ENCODE peak calls at places on chromosome 1, in six cellular contexts. One of them, this sample, is unnamed. For H3K4me1, the result is how much of the 10 kb centered on the place peaks cover.

GRCh38 chr1:234321211-234321610 is 52.0 kb upstream of the COA6 start:
- DNase-seq in H9: no peak
- DNase-seq in neuronal stem cell: no peak
- DNase-seq in H1: no peak
- DNase-seq in IMR-90: no peak
- DNase-seq in trophoblast cell: peak
- DNase-seq in this sample: no peak

GRCh38 chr1:222061711-222062359 is 319.9 kb upstream of the DUSP10 start:
- DNase-seq in H9: no peak
- DNase-seq in IMR-90: no peak
- DNase-seq in trophoblast cell: no peak
- DNase-seq in H1: no peak
- DNase-seq in neuronal stem cell: no peak
- DNase-seq in this sample: no peak

GRCh38 chr1:146051452-146051852 is 29.9 kb upstream of the HJV start:
- DNase-seq in H1: no peak
- DNase-seq in neuronal stem cell: no peak
- DNase-seq in H9: no peak
- DNase-seq in trophoblast cell: no peak
- DNase-seq in IMR-90: no peak
- DNase-seq in this sample: no peak

GRCh38 chr1:192544983-192545393 is 30.6 kb upstream of the RGS1 start:
- DNase-seq in H9: no peak
- DNase-seq in neuronal stem cell: no peak
- DNase-seq in trophoblast cell: peak
- DNase-seq in IMR-90: peak
- DNase-seq in H1: no peak
- DNase-seq in this sample: peak

GRCh38 chr1:92877081-92877711 is 45.4 kb downstream of the RPL5 start:
- DNase-seq in trophoblast cell: no peak
- DNase-seq in H1: no peak
- DNase-seq in neuronal stem cell: no peak
- DNase-seq in IMR-90: no peak
- DNase-seq in H9: no peak
- DNase-seq in this sample: no peak

GRCh38 chr1:244422174-244422573 is 29.5 kb downstream of the ADSS2 start:
- DNase-seq in IMR-90: no peak
- DNase-seq in neuronal stem cell: no peak
- DNase-seq in H1: no peak
- DNase-seq in trophoblast cell: no peak
- DNase-seq in H9: no peak
- DNase-seq in this sample: no peak

GRCh38 chr1:22208265-22208972 is 65.5 kb upstream of the WNT4 start:
- DNase-seq in H1: peak
- DNase-seq in H9: peak
- DNase-seq in neuronal stem cell: peak
- DNase-seq in IMR-90: no peak
- DNase-seq in trophoblast cell: no peak
- DNase-seq in this sample: no peak

GRCh38 chr1:111214086-111214801 is 13.3 kb upstream of the CHI3L2 start:
- DNase-seq in H1: no peak
- DNase-seq in H9: peak
- DNase-seq in IMR-90: peak
- DNase-seq in trophoblast cell: peak
- DNase-seq in neuronal stem cell: no peak
- DNase-seq in this sample: no peak

GRCh38 chr1:197924516-197925123 is 7.4 kb downstream of the LHX9 start:
- DNase-seq in trophoblast cell: peak
- DNase-seq in H1: no peak
- DNase-seq in neuronal stem cell: peak
- DNase-seq in H9: no peak
- DNase-seq in IMR-90: peak
- DNase-seq in this sample: peak

GRCh38 chr1:56169856-56170255 is 409.5 kb downstream of the PLPP3 start:
- DNase-seq in neuronal stem cell: no peak
- DNase-seq in IMR-90: peak
- DNase-seq in trophoblast cell: no peak
- DNase-seq in H1: no peak
- DNase-seq in H9: no peak
- DNase-seq in this sample: no peak

GRCh38 chr1:96651517-96651916 is 70.1 kb upstream of the PTBP2 start:
- DNase-seq in neuronal stem cell: no peak
- DNase-seq in H1: no peak
- DNase-seq in H9: peak
- DNase-seq in IMR-90: no peak
- DNase-seq in trophoblast cell: no peak
- DNase-seq in this sample: no peak

GRCh38 chr1:246390855-246391254 is 116.2 kb downstream of the SMYD3 start:
- DNase-seq in H9: no peak
- DNase-seq in trophoblast cell: no peak
- DNase-seq in neuronal stem cell: no peak
- DNase-seq in H1: no peak
- DNase-seq in IMR-90: no peak
- DNase-seq in this sample: no peak

GRCh38 chr1:54221113-54221834 is 21.3 kb downstream of the MRPL37 start:
- DNase-seq in neuronal stem cell: no peak
- DNase-seq in trophoblast cell: no peak
- DNase-seq in H9: no peak
- DNase-seq in H1: no peak
- DNase-seq in IMR-90: no peak
- DNase-seq in this sample: no peak

GRCh38 chr1:178646821-178647220 is 78.2 kb upstream of the RALGPS2 start:
- DNase-seq in trophoblast cell: peak
- DNase-seq in H9: no peak
- DNase-seq in IMR-90: no peak
- DNase-seq in neuronal stem cell: no peak
- DNase-seq in H1: no peak
- DNase-seq in this sample: no peak

GRCh38 chr1:156797212-156797871 is 19.3 kb downstream of the SH2D2A start:
- DNase-seq in IMR-90: peak
- DNase-seq in H1: no peak
- DNase-seq in neuronal stem cell: peak
- DNase-seq in trophoblast cell: peak
- DNase-seq in H9: peak
- DNase-seq in this sample: peak

GRCh38 chr1:225467193-225468020 is 39.6 kb upstream of the LBR start:
- DNase-seq in H1: no peak
- DNase-seq in H9: no peak
- DNase-seq in trophoblast cell: no peak
- DNase-seq in IMR-90: no peak
- DNase-seq in neuronal stem cell: no peak
- DNase-seq in this sample: no peak

GRCh38 chr1:12031039-12031980 is 12.0 kb downstream of the MIIP start:
- DNase-seq in trophoblast cell: peak
- DNase-seq in neuronal stem cell: no peak
- DNase-seq in IMR-90: peak
- DNase-seq in H1: peak
- DNase-seq in H9: peak
- DNase-seq in this sample: peak

GRCh38 chr1:202577381-202577780 is 132.9 kb downstream of the SYT2 start:
- DNase-seq in trophoblast cell: no peak
- DNase-seq in H9: no peak
- DNase-seq in H1: no peak
- DNase-seq in IMR-90: peak
- DNase-seq in neuronal stem cell: no peak
- DNase-seq in this sample: peak

GRCh38 chr1:65317866-65318653 is 8.7 kb downstream of the DNAJC6 start:
- DNase-seq in trophoblast cell: no peak
- DNase-seq in IMR-90: no peak
- DNase-seq in neuronal stem cell: no peak
- DNase-seq in H9: no peak
- DNase-seq in H1: no peak
- DNase-seq in this sample: no peak

GRCh38 chr1:168613689-168614655 is 37.6 kb downstream of the XCL1 start:
- DNase-seq in neuronal stem cell: no peak
- DNase-seq in trophoblast cell: no peak
- DNase-seq in H9: no peak
- DNase-seq in IMR-90: no peak
- DNase-seq in H1: no peak
- DNase-seq in this sample: peak

GRCh38 chr1:236416165-236416564 is 22.1 kb downstream of the EDARADD start:
- DNase-seq in H9: no peak
- DNase-seq in trophoblast cell: peak
- DNase-seq in neuronal stem cell: no peak
- DNase-seq in H1: no peak
- DNase-seq in IMR-90: no peak
- DNase-seq in this sample: peak

GRCh38 chr1:160161965-160162705 is 10.7 kb downstream of the ATP1A4 start:
- DNase-seq in H9: peak
- DNase-seq in neuronal stem cell: peak
- DNase-seq in trophoblast cell: peak
- DNase-seq in H1: peak
- DNase-seq in IMR-90: peak
- DNase-seq in this sample: peak

GRCh38 chr1:204771358-204771757 is 85.8 kb upstream of the LRRN2 start:
- DNase-seq in IMR-90: no peak
- DNase-seq in H9: no peak
- DNase-seq in trophoblast cell: no peak
- DNase-seq in neuronal stem cell: no peak
- DNase-seq in H1: no peak
- DNase-seq in this sample: no peak
- H3K14ac ChIP-seq in IMR-90: no peak
- H3K14ac ChIP-seq in H9: no peak
- H3K14ac ChIP-seq in trophoblast cell: no peak
- H3K14ac ChIP-seq in neuronal stem cell: no peak
- H3K14ac ChIP-seq in H1: no peak
- H3K14ac ChIP-seq in this sample: no peak

GRCh38 chr1:18949689-18950414 is 6.6 kb downstream of the IFFO2 start:
- DNase-seq in H9: peak
- DNase-seq in trophoblast cell: peak
- DNase-seq in neuronal stem cell: no peak
- DNase-seq in H1: no peak
- DNase-seq in IMR-90: peak
- DNase-seq in this sample: peak
- H3K4me1 ChIP-seq in H9: under half
- H3K4me1 ChIP-seq in trophoblast cell: half or more
- H3K4me1 ChIP-seq in neuronal stem cell: under half
- H3K4me1 ChIP-seq in H1: under half
- H3K4me1 ChIP-seq in IMR-90: half or more
- H3K4me1 ChIP-seq in this sample: half or more

DNA sequence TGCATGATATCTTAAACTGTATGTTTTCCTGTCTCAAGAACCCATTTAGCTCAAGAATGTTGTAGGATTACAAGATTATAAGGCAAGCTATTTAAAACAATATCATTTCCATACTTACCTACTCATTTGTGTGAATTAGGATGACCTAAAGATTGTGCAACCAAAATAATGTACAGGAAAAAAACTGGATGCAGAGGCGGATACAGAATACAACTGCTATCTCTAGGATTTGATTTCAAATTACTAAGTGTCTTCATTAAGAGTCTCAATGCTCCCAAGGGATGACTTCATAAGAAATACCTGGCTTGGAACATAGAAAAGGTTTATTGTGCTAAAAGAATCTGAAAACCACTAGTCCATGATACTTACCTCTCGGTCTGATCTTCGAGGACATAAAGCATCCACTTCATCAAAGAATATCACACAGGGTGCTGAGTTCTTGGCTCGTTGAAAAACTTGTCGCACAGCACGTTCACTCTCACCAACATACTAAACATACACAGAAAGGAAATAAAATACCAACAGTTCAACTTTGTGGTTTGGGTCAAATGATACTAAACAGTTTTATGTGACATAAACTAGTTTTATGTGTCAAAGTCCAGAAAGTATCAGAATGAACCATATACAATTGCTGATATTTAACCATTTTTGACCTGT is 54.9 kb downstream of the NVL start:
- DNase-seq in H9: no peak
- DNase-seq in H1: no peak
- DNase-seq in IMR-90: no peak
- DNase-seq in trophoblast cell: no peak
- DNase-seq in neuronal stem cell: no peak
- DNase-seq in this sample: no peak
- H3K14ac ChIP-seq in H9: no peak
- H3K14ac ChIP-seq in H1: no peak
- H3K14ac ChIP-seq in IMR-90: no peak
- H3K14ac ChIP-seq in trophoblast cell: no peak
- H3K14ac ChIP-seq in neuronal stem cell: no peak
- H3K14ac ChIP-seq in this sample: no peak

GRCh38 chr1:226733876-226734414 is 5.1 kb downstream of the ITPKB start:
- DNase-seq in H1: no peak
- DNase-seq in trophoblast cell: no peak
- DNase-seq in H9: no peak
- DNase-seq in neuronal stem cell: no peak
- DNase-seq in IMR-90: peak
- DNase-seq in this sample: no peak
- H3K4me1 ChIP-seq in H1: under half
- H3K4me1 ChIP-seq in trophoblast cell: under half
- H3K4me1 ChIP-seq in H9: under half
- H3K4me1 ChIP-seq in neuronal stem cell: under half
- H3K4me1 ChIP-seq in IMR-90: under half
- H3K4me1 ChIP-seq in this sample: under half

DNA sequence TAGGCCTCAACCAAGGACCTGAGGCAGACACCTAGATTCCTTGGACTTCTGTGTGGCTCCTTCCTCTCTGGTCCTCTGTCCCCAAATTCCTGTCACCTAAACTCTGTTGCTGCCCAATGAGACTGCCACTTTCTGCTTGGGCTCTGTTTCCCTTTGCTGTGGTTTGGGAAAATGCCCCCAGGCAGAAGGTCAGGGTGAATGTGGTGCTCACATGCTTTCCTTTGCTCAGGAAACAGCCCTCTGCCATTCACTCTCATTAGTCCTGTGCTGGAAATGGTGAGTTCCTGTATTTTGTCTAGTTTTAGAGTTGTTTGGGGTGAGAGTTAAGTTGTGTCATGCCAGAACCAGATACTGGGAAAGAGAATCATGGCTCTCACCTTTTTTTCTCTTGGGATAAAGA is 22.7 kb upstream of the SHE start:
- DNase-seq in H9: no peak
- DNase-seq in neuronal stem cell: no peak
- DNase-seq in trophoblast cell: no peak
- DNase-seq in H1: no peak
- DNase-seq in IMR-90: no peak
- DNase-seq in this sample: no peak
- H3K14ac ChIP-seq in H9: no peak
- H3K14ac ChIP-seq in neuronal stem cell: no peak
- H3K14ac ChIP-seq in trophoblast cell: no peak
- H3K14ac ChIP-seq in H1: no peak
- H3K14ac ChIP-seq in IMR-90: no peak
- H3K14ac ChIP-seq in this sample: no peak

GRCh38 chr1:28646040-28646439 is 2.4 kb upstream of the RNU11 start:
- DNase-seq in trophoblast cell: peak
- DNase-seq in IMR-90: peak
- DNase-seq in H9: no peak
- DNase-seq in H1: no peak
- DNase-seq in neuronal stem cell: no peak
- DNase-seq in this sample: peak

GRCh38 chr1:28640766-28641165 is 2.1 kb downstream of the TAF12 start:
- DNase-seq in H9: no peak
- DNase-seq in IMR-90: peak
- DNase-seq in trophoblast cell: peak
- DNase-seq in H1: no peak
- DNase-seq in neuronal stem cell: no peak
- DNase-seq in this sample: peak

GRCh38 chr1:28642847-28643635 is at the start of gene TAF12:
- DNase-seq in H1: peak
- DNase-seq in IMR-90: peak
- DNase-seq in neuronal stem cell: peak
- DNase-seq in trophoblast cell: peak
- DNase-seq in H9: peak
- DNase-seq in this sample: peak

GRCh38 chr1:28642056-28642846 is 616 bp downstream of the TAF12 start:
- DNase-seq in H9: no peak
- DNase-seq in IMR-90: peak
- DNase-seq in H1: no peak
- DNase-seq in neuronal stem cell: peak
- DNase-seq in trophoblast cell: peak
- DNase-seq in this sample: no peak
- H3K4me1 ChIP-seq in H9: under half
- H3K4me1 ChIP-seq in IMR-90: under half
- H3K4me1 ChIP-seq in H1: under half
- H3K4me1 ChIP-seq in neuronal stem cell: under half
- H3K4me1 ChIP-seq in trophoblast cell: under half
- H3K4me1 ChIP-seq in this sample: under half